ENCODE peak calls at places on chromosomes 2 and 18, in four cellular contexts. X, B, C and G are unnamed samples.

GRCh38 chr18:35038881-35039491 is 2.2 kb upstream of the MAPRE2 start:
- DNase-seq in X (no peak), B (no peak), C (no peak), G (no peak)

GRCh38 chr2:219509780-219510511 is 4.3 kb upstream of the ASIC4 start:
- DNase-seq in X (peak), B (no peak), C (peak), G (peak)

GRCh38 chr18:9736942-9737813 is 29.1 kb downstream of the RAB31 start:
- DNase-seq in X (no peak), B (no peak), C (no peak), G (no peak)

GRCh38 chr18:48776161-48776555 is 174.6 kb downstream of the SMAD7 start:
- DNase-seq in X (no peak), B (no peak), C (no peak), G (no peak)

GRCh38 chr2:134463726-134464076 is 209.8 kb downstream of the MGAT5 start:
- DNase-seq in X (no peak), B (no peak), C (no peak), G (no peak)

GRCh38 chr18:57953883-57954282 is 90.1 kb upstream of the NEDD4L start:
- DNase-seq in X (no peak), B (no peak), C (peak), G (no peak)

GRCh38 chr2:149741646-149742045 is 154.1 kb upstream of the MMADHC start:
- DNase-seq in X (no peak), B (no peak), C (no peak), G (no peak)

GRCh38 chr2:138602166-138602460 is 100.5 kb downstream of the SPOPL start:
- DNase-seq in X (no peak), B (no peak), C (no peak), G (no peak)

GRCh38 chr2:182761903-182762302 is 45.8 kb downstream of the DNAJC10 start:
- DNase-seq in X (no peak), B (no peak), C (no peak), G (no peak)

GRCh38 chr2:137507237-137507636 is 457.0 kb upstream of the HNMT start:
- DNase-seq in X (no peak), B (no peak), C (no peak), G (no peak)

GRCh38 chr2:37848451-37848850 is 76.6 kb upstream of the RMDN2 start:
- DNase-seq in X (no peak), B (no peak), C (no peak), G (no peak)

GRCh38 chr2:224952942-224953657 is 89.2 kb downstream of the DOCK10 start:
- DNase-seq in X (no peak), B (no peak), C (peak), G (no peak)

GRCh38 chr2:45845566-45845965 is 194.1 kb downstream of the PRKCE start:
- DNase-seq in X (no peak), B (no peak), C (no peak), G (peak)

GRCh38 chr2:55013936-55014335 is 36.3 kb downstream of the RTN4 start:
- DNase-seq in X (no peak), B (no peak), C (no peak), G (no peak)

GRCh38 chr2:72148975-72149555 is 1.4 kb upstream of the CYP26B1 start:
- DNase-seq in X (no peak), B (no peak), C (peak), G (peak)

GRCh38 chr18:47118986-47119385 is 31.3 kb downstream of the HDHD2 start:
- DNase-seq in X (no peak), B (no peak), C (no peak), G (no peak)

GRCh38 chr18:457120-457519 is 43.4 kb downstream of the COLEC12 start:
- DNase-seq in X (no peak), B (no peak), C (no peak), G (no peak)

GRCh38 chr18:59846814-59847490 is 52.8 kb upstream of the PMAIP1 start:
- DNase-seq in X (no peak), B (no peak), C (peak), G (no peak)

GRCh38 chr2:241255542-241256167 is 59.8 kb downstream of the HDLBP start:
- DNase-seq in X (no peak), B (no peak), C (no peak), G (peak)

GRCh38 chr2:10787176-10787968 is 25.2 kb downstream of the PDIA6 start:
- DNase-seq in X (no peak), B (no peak), C (peak), G (no peak)